ENCODE peak calls at places on chromosomes 13 and 19, in nine cellular contexts. I is body of pancreas, X is heart right ventricle, T is Calu3, K is thoracic aorta, J is A549, U is transverse colon, B is psoas muscle, N is gastrocnemius medialis. A is an unnamed sample.

GRCh38 chr19:15166700-15167099 is 34.1 kb downstream of the NOTCH3 start:
- DNase-seq in I (no peak), X (no peak), T (no peak), K (no peak), J (no peak), U (no peak), B (no peak), N (no peak), A (no peak)

GRCh38 chr19:17953316-17953801 is 13.5 kb upstream of the KCNN1 start:
- DNase-seq in I (no peak), X (no peak), T (no peak), K (no peak), J (no peak), U (no peak), B (no peak), N (no peak), A (no peak)

GRCh38 chr13:24982333-24982999 is 113.5 kb upstream of the PABPC3 start:
- DNase-seq in I (peak), X (peak), T (no peak), K (no peak), J (no peak), U (peak), B (no peak), N (no peak), A (no peak)

GRCh38 chr13:66981912-66982311 is 248.2 kb downstream of the PCDH9 start:
- DNase-seq in I (no peak), X (no peak), T (no peak), K (no peak), J (no peak), U (no peak), B (no peak), N (no peak), A (no peak)

GRCh38 chr19:1237754-1238372 is at the start of gene CBARP:
- DNase-seq in I (no peak), X (no peak), T (no peak), K (no peak), J (no peak), U (no peak), B (peak), N (no peak), A (no peak)

GRCh38 chr13:105990256-105990958 is 545.1 kb downstream of the EFNB2 start:
- DNase-seq in I (no peak), X (no peak), T (no peak), K (no peak), J (no peak), U (no peak), B (no peak), N (no peak), A (no peak)

GRCh38 chr13:103703246-103703645 is 637.0 kb upstream of the SLC10A2 start:
- DNase-seq in I (no peak), X (no peak), T (no peak), K (no peak), J (no peak), U (no peak), B (no peak), N (no peak), A (no peak)

GRCh38 chr19:19356500-19356899 is 35.9 kb downstream of the MAU2 start:
- DNase-seq in I (no peak), X (no peak), T (no peak), K (no peak), J (no peak), U (no peak), B (no peak), N (no peak), A (no peak)

GRCh38 chr19:47542030-47542475 is 27.2 kb upstream of the NAPA start:
- DNase-seq in I (no peak), X (no peak), T (no peak), K (no peak), J (no peak), U (peak), B (no peak), N (no peak), A (no peak)

GRCh38 chr13:40371531-40372125 is 294.8 kb downstream of the FOXO1 start:
- DNase-seq in I (no peak), X (no peak), T (no peak), K (no peak), J (no peak), U (no peak), B (no peak), N (no peak), A (no peak)

GRCh38 chr13:73082471-73082870 is 23.7 kb downstream of the KLF5 start:
- DNase-seq in I (no peak), X (no peak), T (no peak), K (no peak), J (no peak), U (no peak), B (no peak), N (no peak), A (no peak)

GRCh38 chr13:49627831-49628652 is at the start of gene ARL11:
- DNase-seq in I (peak), X (peak), T (no peak), K (no peak), J (no peak), U (peak), B (peak), N (no peak), A (no peak)

GRCh38 chr13:113536461-113537110 is 46.1 kb upstream of the DCUN1D2 start:
- DNase-seq in I (no peak), X (no peak), T (no peak), K (no peak), J (no peak), U (no peak), B (no peak), N (no peak), A (no peak)

GRCh38 chr13:60798503-60798902 is 401.5 kb downstream of the TDRD3 start:
- DNase-seq in I (no peak), X (no peak), T (no peak), K (no peak), J (no peak), U (no peak), B (no peak), N (no peak), A (no peak)

GRCh38 chr19:10339380-10339960 is at the start of gene ICAM3:
- DNase-seq in I (peak), X (no peak), T (no peak), K (no peak), J (no peak), U (peak), B (no peak), N (no peak), A (no peak)

DNA sequence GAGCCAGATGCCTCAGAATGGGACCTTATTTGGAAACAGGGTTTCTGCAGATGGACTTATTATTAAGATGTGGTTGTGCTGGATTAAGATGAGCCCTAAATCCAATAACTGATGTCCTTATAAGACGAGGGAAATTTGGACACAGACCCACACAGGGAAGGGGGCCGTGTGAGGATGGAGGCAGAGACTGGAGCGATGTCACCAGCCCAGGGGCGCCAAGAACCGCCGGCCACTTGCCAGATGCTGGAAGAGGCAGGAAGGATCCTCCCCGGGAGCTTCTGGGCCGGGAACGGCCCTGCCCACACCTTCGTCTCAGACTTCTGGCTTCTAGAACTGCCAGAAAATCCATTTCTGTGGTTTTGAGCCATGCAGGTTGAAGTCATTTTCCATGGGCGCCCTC is 26.6 kb downstream of the GNG7 start:
- DNase-seq in I (no peak), X (no peak), T (no peak), K (no peak), J (no peak), U (no peak), B (no peak), N (no peak), A (no peak)
- TF ChIP-seq CTCF in I (no peak), X (no peak), T (no peak), K (no peak), J (no peak), U (no peak), B (no peak), N (no peak), A (no peak)

GRCh38 chr13:109608032-109608431 is 178.4 kb downstream of the IRS2 start:
- DNase-seq in I (no peak), X (no peak), T (no peak), K (no peak), J (no peak), U (no peak), B (no peak), N (no peak), A (no peak)

GRCh38 chr13:109606404-109607028 is 179.9 kb downstream of the IRS2 start:
- DNase-seq in I (no peak), X (no peak), T (no peak), K (no peak), J (no peak), U (no peak), B (no peak), N (no peak), A (no peak)

GRCh38 chr13:109608503-109608902 is 177.9 kb downstream of the IRS2 start:
- DNase-seq in I (no peak), X (no peak), T (no peak), K (no peak), J (no peak), U (no peak), B (no peak), N (no peak), A (no peak)

GRCh38 chr13:109611912-109612691 is 174.3 kb downstream of the IRS2 start:
- DNase-seq in I (no peak), X (no peak), T (no peak), K (no peak), J (no peak), U (no peak), B (no peak), N (no peak), A (no peak)

GRCh38 chr13:109610517-109610916 is 175.9 kb downstream of the IRS2 start:
- DNase-seq in I (peak), X (peak), T (peak), K (no peak), J (no peak), U (peak), B (no peak), N (no peak), A (no peak)
- TF ChIP-seq CTCF in I (peak), X (peak), T (no peak), K (no peak), J (no peak), U (peak), B (peak), N (no peak), A (no peak)

DNA sequence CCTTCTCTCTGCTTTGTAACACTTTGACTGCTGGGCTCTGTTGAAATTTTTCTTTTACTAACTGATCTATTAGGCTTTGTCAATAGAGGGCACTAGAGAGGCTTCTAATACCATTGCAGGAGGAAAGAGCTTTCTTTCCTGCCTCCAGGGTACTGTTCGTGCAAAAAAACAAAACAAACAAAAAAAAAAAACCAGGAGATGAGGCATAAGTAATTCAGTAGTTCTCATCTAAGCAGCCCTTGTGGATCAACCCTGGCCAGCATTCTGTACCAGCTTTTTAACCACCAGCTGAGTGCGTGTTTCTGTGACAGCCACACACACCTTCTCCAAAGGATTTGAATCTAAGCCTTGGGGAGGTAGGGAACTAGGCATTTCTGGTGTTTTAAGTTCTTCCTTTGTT is 1707.6 kb upstream of the SLC10A2 start:
- DNase-seq in I (no peak), X (no peak), T (no peak), K (no peak), J (peak), U (no peak), B (no peak), N (no peak), A (peak)
- TF ChIP-seq CTCF in I (peak), X (peak), T (no peak), K (peak), J (peak), U (no peak), B (peak), N (no peak), A (peak)

GRCh38 chr19:6127716-6128335 is 7.6 kb upstream of the ACSBG2 start:
- DNase-seq in I (no peak), X (no peak), T (no peak), K (no peak), J (no peak), U (no peak), B (no peak), N (no peak), A (no peak)

GRCh38 chr19:6125571-6125989 is 9.9 kb upstream of the ACSBG2 start:
- DNase-seq in I (peak), X (no peak), T (peak), K (no peak), J (no peak), U (peak), B (peak), N (peak), A (peak)

DNA sequence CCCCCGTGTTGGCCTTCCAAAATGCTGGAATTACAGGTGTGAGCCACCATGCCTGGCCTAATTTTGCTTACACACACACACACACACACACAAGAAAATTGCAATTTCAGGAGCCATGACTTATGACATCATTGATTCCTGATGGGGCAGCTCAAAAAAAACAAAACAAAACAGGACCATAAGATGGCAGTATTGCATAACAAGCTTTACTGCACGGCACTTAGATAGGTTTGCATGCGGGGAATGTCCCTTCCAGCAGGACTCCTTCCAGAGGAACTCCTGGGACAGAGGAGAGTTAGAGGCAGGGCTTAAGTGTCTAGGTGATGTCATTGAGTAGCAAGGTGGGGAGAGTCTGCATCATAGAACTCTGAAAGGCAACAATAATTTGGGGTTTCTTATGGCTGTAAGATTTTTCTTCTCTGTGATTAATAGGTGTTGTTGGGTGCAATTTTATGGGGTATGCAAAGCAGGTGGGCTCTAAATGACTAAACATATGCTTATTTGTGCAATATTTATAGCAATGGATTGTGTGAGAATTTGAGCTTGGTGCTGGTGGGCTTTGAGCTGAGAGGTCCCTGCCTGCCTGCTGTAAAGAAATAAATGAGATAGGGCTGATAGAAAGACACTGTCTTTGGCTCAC is 9.0 kb upstream of the ACSBG2 start:
- DNase-seq in I (peak), X (no peak), T (peak), K (no peak), J (peak), U (no peak), B (no peak), N (no peak), A (peak)
- TF ChIP-seq CTCF in I (peak), X (no peak), T (no peak), K (no peak), J (peak), U (peak), B (peak), N (no peak), A (peak)

GRCh38 chr13:30676672-30677071 is 58.7 kb upstream of the ALOX5AP start:
- DNase-seq in I (no peak), X (no peak), T (no peak), K (no peak), J (no peak), U (no peak), B (no peak), N (no peak), A (no peak)
- TF ChIP-seq CTCF in I (peak), X (no peak), T (no peak), K (peak), J (peak), U (peak), B (no peak), N (no peak), A (peak)

GRCh38 chr19:3682741-3683404 is 17.4 kb downstream of the PIP5K1C start:
- DNase-seq in I (no peak), X (no peak), T (no peak), K (no peak), J (no peak), U (no peak), B (no peak), N (no peak), A (no peak)

GRCh38 chr19:3683866-3684816 is 16.1 kb downstream of the PIP5K1C start:
- DNase-seq in I (no peak), X (no peak), T (no peak), K (no peak), J (no peak), U (no peak), B (no peak), N (no peak), A (no peak)

GRCh38 chr19:3687393-3687773 is 12.9 kb downstream of the PIP5K1C start:
- DNase-seq in I (no peak), X (no peak), T (no peak), K (no peak), J (no peak), U (no peak), B (no peak), N (no peak), A (no peak)

GRCh38 chr19:3683405-3683865 is 16.8 kb downstream of the PIP5K1C start:
- DNase-seq in I (no peak), X (peak), T (no peak), K (no peak), J (no peak), U (no peak), B (no peak), N (no peak), A (no peak)

GRCh38 chr19:3684817-3685410 is 15.4 kb downstream of the PIP5K1C start:
- DNase-seq in I (no peak), X (no peak), T (no peak), K (no peak), J (no peak), U (no peak), B (no peak), N (no peak), A (no peak)
- TF ChIP-seq CTCF in I (no peak), X (no peak), T (no peak), K (no peak), J (no peak), U (no peak), B (no peak), N (no peak), A (no peak)

GRCh38 chr19:43767316-43767715 is 12.6 kb upstream of the SMG9 start:
- DNase-seq in I (no peak), X (no peak), T (no peak), K (no peak), J (no peak), U (no peak), B (no peak), N (no peak), A (no peak)

GRCh38 chr19:43765109-43765876 is 10.5 kb upstream of the SMG9 start:
- DNase-seq in I (peak), X (peak), T (peak), K (peak), J (peak), U (peak), B (peak), N (no peak), A (no peak)

GRCh38 chr19:43768273-43769050 is 12.3 kb downstream of the KCNN4 start:
- DNase-seq in I (peak), X (no peak), T (no peak), K (no peak), J (no peak), U (peak), B (peak), N (no peak), A (no peak)

GRCh38 chr19:43767818-43768217 is 13.0 kb downstream of the KCNN4 start:
- DNase-seq in I (no peak), X (no peak), T (no peak), K (no peak), J (no peak), U (no peak), B (no peak), N (no peak), A (no peak)

DNA sequence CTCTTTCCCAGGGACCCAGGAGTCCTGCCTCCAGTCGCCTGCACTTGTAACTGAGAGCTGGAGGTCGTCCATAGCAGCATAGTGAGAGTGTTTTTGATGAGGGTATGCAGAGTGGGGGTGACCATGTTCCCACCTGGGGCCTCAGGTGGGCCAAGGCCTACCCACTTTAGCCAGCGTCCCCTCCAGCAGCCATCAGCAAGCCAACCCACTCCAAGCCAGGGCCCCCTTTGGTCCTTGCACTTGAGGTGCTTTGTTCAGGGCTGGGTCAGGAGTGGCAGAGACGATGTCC is 11.9 kb upstream of the SMG9 start:
- DNase-seq in I (no peak), X (no peak), T (no peak), K (no peak), J (no peak), U (no peak), B (no peak), N (no peak), A (no peak)
- TF ChIP-seq CTCF in I (no peak), X (no peak), T (no peak), K (no peak), J (peak), U (peak), B (no peak), N (no peak), A (no peak)

GRCh38 chr13:82330499-82330898 is 1551.8 kb downstream of the SLITRK1 start:
- DNase-seq in I (no peak), X (no peak), T (no peak), K (no peak), J (no peak), U (no peak), B (no peak), N (no peak), A (no peak)
- TF ChIP-seq CTCF in I (peak), X (peak), T (no peak), K (no peak), J (no peak), U (no peak), B (no peak), N (no peak), A (peak)